ENCODE peak calls at places on chromosome 14, in ten cellular contexts. E is CD4-positive, CD25-positive, alpha-beta regulatory T cell; T is mammary epithelial cell; Q is K562; F is GM23338; W is effector memory CD4-positive, alpha-beta T cell; L is mesenchymal stem cell; V is CD4-positive, alpha-beta memory T cell; B is OCI-LY7; Y is neuronal stem cell. P is an unnamed sample.

GRCh38 chr14:66174453-66174891 is 311.7 kb upstream of the CCDC196 start:
- DNase-seq in Y (no peak), W (no peak), E (no peak), B (no peak), L (no peak), V (no peak), T (no peak), Q (no peak), F (no peak), P (no peak)

GRCh38 chr14:61379639-61380184 is 58.3 kb downstream of the PRKCH start:
- DNase-seq in T (no peak), B (peak; percentile 10), Y (no peak), Q (no peak), V (no peak), E (no peak), W (no peak), L (no peak), F (no peak), P (no peak)

GRCh38 chr14:61965030-61965745 is 203.0 kb downstream of the SNAPC1 start:
- DNase-seq in T (peak; percentile 94), B (no peak), Q (no peak), F (no peak), W (no peak), V (no peak), E (no peak), L (peak; percentile 80), Y (no peak), P (no peak)

GRCh38 chr14:105844810-105845724 is 318.7 kb downstream of the TMEM121 start:
- DNase-seq in E (no peak), Y (no peak), Q (no peak), W (no peak), L (no peak), T (no peak), F (no peak), B (peak; percentile 2), V (no peak), P (no peak)

GRCh38 chr14:88866305-88866704 is 41.9 kb downstream of the TTC8 start:
- DNase-seq in L (peak; percentile 73), T (no peak), Q (no peak), F (peak; percentile 27), W (no peak), Y (peak; percentile 14), E (no peak), V (no peak), B (no peak), P (no peak)

GRCh38 chr14:23929822-23930294 is 23.7 kb upstream of the DHRS4 start:
- DNase-seq in T (peak; percentile 39), F (peak; percentile 94), Q (peak; percentile 74), V (peak; percentile 69), W (peak; percentile 57), L (peak; percentile 76), Y (peak; percentile 81), E (peak; percentile 73), B (peak; percentile 81), P (peak; percentile 77)

GRCh38 chr14:72600551-72601330 is 293.2 kb downstream of the DPF3 start:
- DNase-seq in Y (no peak), Q (no peak), B (no peak), V (no peak), T (no peak), W (no peak), F (no peak), L (no peak), E (no peak), P (no peak)

GRCh38 chr14:73477618-73478266 is 13.0 kb upstream of the RIOX1 start:
- DNase-seq in L (no peak), Y (no peak), E (no peak), V (no peak), F (no peak), W (no peak), Q (no peak), T (peak; percentile 95), B (no peak), P (no peak)

GRCh38 chr14:69291891-69292586 is 32.1 kb downstream of the GALNT16 start:
- DNase-seq in V (no peak), L (peak; percentile 45), W (no peak), Q (no peak), T (no peak), E (no peak), F (no peak), B (no peak), Y (no peak), P (no peak)

GRCh38 chr14:81435578-81436295 is 35.6 kb upstream of the STON2 start:
- DNase-seq in B (peak; percentile 14), Q (peak; percentile 74), V (peak; percentile 6), F (peak; percentile 79), L (peak; percentile 42), W (no peak), T (peak; percentile 69), Y (peak; percentile 70), E (peak; percentile 27), P (peak; percentile 14)

GRCh38 chr14:55416866-55417265 is 5.2 kb upstream of the ATG14 start:
- DNase-seq in B (peak; percentile 24), F (peak; percentile 80), V (no peak), Y (peak; percentile 18), L (peak; percentile 18), E (peak; percentile 30), T (no peak), W (no peak), Q (peak; percentile 30), P (no peak)

GRCh38 chr14:32417956-32418552 is 89.0 kb downstream of the AKAP6 start:
- DNase-seq in B (no peak), V (no peak), Y (no peak), T (peak; percentile 67), F (no peak), E (no peak), Q (no peak), W (no peak), L (peak; percentile 69), P (no peak)

GRCh38 chr14:99274346-99275221 is 2.6 kb upstream of the BCL11B start:
- DNase-seq in L (peak; percentile 46), Q (peak; percentile 20), E (peak; percentile 78), V (peak; percentile 55), W (no peak), T (peak; percentile 89), F (peak; percentile 96), Y (peak; percentile 90), B (no peak), P (peak; percentile 50)

GRCh38 chr14:104972301-104973211 is 5.6 kb downstream of the AHNAK2 start:
- DNase-seq in T (peak; percentile 96), W (no peak), Q (no peak), Y (no peak), L (peak; percentile 28), E (no peak), F (no peak), B (no peak), V (no peak), P (no peak)

DNA sequence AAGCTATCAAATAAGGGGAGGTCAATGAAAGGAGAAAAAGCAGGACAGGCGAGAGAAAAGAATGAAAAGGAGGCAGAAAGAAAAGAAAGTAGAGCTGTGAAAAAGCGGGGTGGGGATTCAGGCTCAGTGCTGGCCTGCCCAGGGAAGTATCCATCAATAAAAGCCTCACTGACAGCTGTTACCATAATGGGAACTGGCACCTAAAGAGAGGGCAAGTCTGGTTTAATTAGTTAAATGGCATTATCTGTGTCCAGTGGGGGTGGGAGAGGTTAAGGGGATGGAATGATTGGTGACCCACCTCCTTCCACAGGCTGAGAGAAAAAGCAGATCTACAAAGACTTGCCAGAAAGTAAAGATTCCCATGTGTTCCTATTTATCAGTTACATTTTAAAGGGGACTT is 7.4 kb downstream of the SALL2 start:
- DNase-seq in B (no peak), Q (no peak), E (no peak), F (no peak), T (no peak), V (no peak), Y (no peak), L (no peak), W (no peak), P (no peak)
- H3K4me1 ChIP-seq in B (no peaks in the 10 kb centered on the region), Q (peaks cover 10% of the 10 kb centered on the region), E (no peaks in the 10 kb centered on the region), F (peaks cover 62% of the 10 kb centered on the region), T (no peaks in the 10 kb centered on the region), V (no peaks in the 10 kb centered on the region), Y (peaks cover 4% of the 10 kb centered on the region), L (peaks cover 6% of the 10 kb centered on the region), W (no peaks in the 10 kb centered on the region), P (no peaks in the 10 kb centered on the region)

GRCh38 chr14:75821828-75822521 is 159.8 kb downstream of the TGFB3 start:
- DNase-seq in E (no peak), B (no peak), L (peak; percentile 56), F (no peak), W (no peak), Q (no peak), Y (no peak), T (peak; percentile 57), V (no peak), P (no peak)
- H3K4me3 ChIP-seq in E (no peak overlapping the region), B (no peak overlapping the region), L (no peak overlapping the region), F (no peak overlapping the region), W (no peak overlapping the region), Q (no peak overlapping the region), Y (no peak overlapping the region), T (no peak overlapping the region), V (no peak overlapping the region), P (no peak overlapping the region)

DNA sequence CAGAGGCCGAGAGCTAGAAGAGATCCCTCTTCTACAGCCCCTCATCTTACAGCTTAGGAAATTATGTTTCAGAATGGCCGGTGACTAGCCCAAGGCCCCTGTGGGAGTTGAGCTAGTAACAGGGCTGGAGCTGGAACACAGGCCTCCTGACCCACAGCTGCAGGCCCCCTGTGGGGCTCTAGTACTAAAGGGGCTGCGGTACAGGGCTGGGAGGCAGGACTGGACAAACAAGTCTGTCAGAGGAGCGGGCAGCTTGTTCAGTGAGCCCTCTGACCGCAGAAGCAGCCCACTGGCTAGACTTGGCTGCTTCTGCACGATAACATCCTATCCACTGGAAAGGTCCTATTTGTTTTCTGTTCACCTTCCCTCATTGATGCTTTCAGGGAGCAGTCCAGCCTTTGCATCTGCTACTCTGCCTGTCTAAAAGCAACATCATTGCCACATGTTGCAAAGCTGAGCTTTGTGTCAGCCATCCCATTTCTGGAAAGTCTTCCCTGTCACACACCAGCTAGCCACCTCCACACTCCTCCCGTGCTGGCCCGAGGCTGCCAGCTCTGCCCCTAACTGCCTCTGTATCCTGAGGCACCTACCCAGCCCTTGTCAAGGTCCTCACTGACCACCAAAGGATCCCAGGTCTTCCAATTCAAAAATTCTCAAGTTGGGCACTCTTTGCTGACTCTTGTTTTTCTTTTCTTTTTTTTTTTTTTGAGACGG is 10.2 kb downstream of the PSMC1 start:
- DNase-seq in B (no peak), W (no peak), T (no peak), Q (no peak), L (no peak), F (no peak), V (no peak), Y (no peak), E (no peak), P (no peak)
- H3K36me3 ChIP-seq in B (peaks cover 94% of the 10 kb centered on the region), W (peaks cover 81% of the 10 kb centered on the region), T (peaks cover 49% of the 10 kb centered on the region), Q (peaks cover 83% of the 10 kb centered on the region), L (peaks cover 92% of the 10 kb centered on the region), F (peaks cover 61% of the 10 kb centered on the region), V (peaks cover 73% of the 10 kb centered on the region), Y (peaks cover 37% of the 10 kb centered on the region), E (peaks cover 90% of the 10 kb centered on the region), P (peaks cover 45% of the 10 kb centered on the region)

DNA sequence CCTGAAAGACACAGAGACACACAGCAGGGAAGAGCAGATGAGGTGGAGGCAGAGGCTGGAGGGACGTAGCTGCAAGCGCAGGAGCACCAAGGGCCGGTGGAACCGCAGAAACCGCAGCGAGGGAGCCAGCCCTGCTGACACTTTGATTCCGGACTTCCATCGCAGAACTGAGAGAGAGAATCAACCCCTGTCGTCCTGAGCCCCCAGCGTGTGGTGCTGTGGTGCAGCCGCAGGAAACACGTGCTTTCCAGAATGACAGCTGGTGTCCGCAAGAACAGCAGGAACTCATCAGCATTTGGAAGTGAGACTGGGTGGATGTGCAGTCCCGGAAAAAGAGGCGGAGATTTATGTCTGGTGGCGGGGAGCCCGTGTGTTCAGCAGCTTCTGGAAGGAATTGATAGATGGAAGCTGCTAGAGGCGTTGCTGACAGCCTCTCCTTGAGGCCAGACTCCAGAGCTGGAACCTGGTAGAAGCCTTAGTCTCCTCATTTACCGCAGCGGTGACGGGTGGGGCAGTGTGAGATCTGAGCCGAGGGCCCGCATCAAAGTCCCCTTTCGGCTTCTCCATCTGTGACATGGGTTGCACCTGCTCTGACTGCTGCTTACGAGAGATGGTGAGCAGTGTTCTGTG is 21.9 kb upstream of the KLC1 start:
- DNase-seq in B (peak; percentile 65), L (peak; percentile 94), W (peak; percentile 35), T (peak; percentile 56), Q (peak; percentile 38), V (peak; percentile 54), E (peak; percentile 69), F (peak; percentile 65), Y (no peak), P (peak; percentile 42)
- H3K4me1 ChIP-seq in B (peaks cover 14% of the 10 kb centered on the region), L (peaks cover 17% of the 10 kb centered on the region), W (peaks cover 16% of the 10 kb centered on the region), T (peaks cover 10% of the 10 kb centered on the region), Q (peaks cover 10% of the 10 kb centered on the region), V (peaks cover 21% of the 10 kb centered on the region), E (peaks cover 18% of the 10 kb centered on the region), F (peaks cover 3% of the 10 kb centered on the region), Y (peaks cover 9% of the 10 kb centered on the region), P (peaks cover 20% of the 10 kb centered on the region)

P was measured in CD8-positive, alpha-beta memory T cell.